ENCODE peak calls at places on chromosomes 3 and 15, in seven cellular contexts. C is central memory CD4-positive, alpha-beta T cell; F is HS-5; U is NCI-H774; M is brain microvascular endothelial cell; S is AG20443; Q is anterior cingulate cortex. E is an unnamed sample.

GRCh38 chr15:86830304-86830703 is 750.6 kb downstream of the AGBL1 start:
- DNase-seq in C (no peak), F (no peak), U (no peak), M (no peak), S (no peak), Q (no peak), E (no peak)

GRCh38 chr15:101168463-101168824 is 83.4 kb downstream of the CHSY1 start:
- DNase-seq in C (no peak), F (no peak), U (no peak), M (no peak), S (no peak), Q (no peak), E (no peak)

GRCh38 chr3:24829011-24829581 is 334.4 kb upstream of the THRB start:
- DNase-seq in C (no peak), F (no peak), U (no peak), M (no peak), S (peak), Q (peak), E (no peak)

GRCh38 chr3:132606085-132606484 is 9.0 kb downstream of the ACKR4 start:
- DNase-seq in C (no peak), F (no peak), U (no peak), M (peak), S (peak), Q (no peak), E (no peak)

GRCh38 chr3:66256806-66257205 is 36.0 kb downstream of the SLC25A26 start:
- DNase-seq in C (no peak), F (no peak), U (no peak), M (no peak), S (no peak), Q (no peak), E (no peak)

GRCh38 chr3:121411554-121411953 is 134.2 kb downstream of the POLQ start:
- DNase-seq in C (no peak), F (peak), U (no peak), M (no peak), S (no peak), Q (no peak), E (no peak)

GRCh38 chr3:159069076-159069475 is 267.2 kb downstream of the MFSD1 start:
- DNase-seq in C (no peak), F (no peak), U (no peak), M (no peak), S (no peak), Q (peak), E (no peak)

GRCh38 chr15:29638781-29639180 is 183.5 kb downstream of the TJP1 start:
- DNase-seq in C (no peak), F (no peak), U (no peak), M (peak), S (no peak), Q (no peak), E (no peak)

GRCh38 chr15:59668571-59668970 is 11.3 kb upstream of the GTF2A2 start:
- DNase-seq in C (no peak), F (no peak), U (no peak), M (no peak), S (no peak), Q (no peak), E (no peak)

GRCh38 chr3:72692959-72693518 is 155.2 kb downstream of the SHQ1 start:
- DNase-seq in C (no peak), F (no peak), U (no peak), M (no peak), S (no peak), Q (no peak), E (no peak)

GRCh38 chr3:94412966-94413720 is 350.3 kb downstream of the NSUN3 start:
- DNase-seq in C (no peak), F (no peak), U (no peak), M (no peak), S (no peak), Q (no peak), E (no peak)

GRCh38 chr3:27220166-27220565 is 149.0 kb downstream of the NEK10 start:
- DNase-seq in C (no peak), F (no peak), U (no peak), M (no peak), S (no peak), Q (no peak), E (no peak)

GRCh38 chr3:32420138-32420981 is 28.7 kb downstream of the CMTM7 start:
- DNase-seq in C (no peak), F (no peak), U (no peak), M (peak), S (no peak), Q (no peak), E (no peak)

GRCh38 chr3:150104564-150104963 is 133.9 kb upstream of the PFN2 start:
- DNase-seq in C (no peak), F (no peak), U (no peak), M (no peak), S (no peak), Q (no peak), E (no peak)

GRCh38 chr3:138862924-138863775 is 28.4 kb upstream of the PIK3CB start:
- DNase-seq in C (no peak), F (peak), U (peak), M (peak), S (peak), Q (no peak), E (no peak)

GRCh38 chr3:16059700-16060357 is 114.7 kb upstream of the GALNT15 start:
- DNase-seq in C (no peak), F (no peak), U (no peak), M (peak), S (no peak), Q (no peak), E (no peak)

GRCh38 chr15:85282504-85283115 is 97.8 kb upstream of the AKAP13 start:
- DNase-seq in C (no peak), F (peak), U (no peak), M (peak), S (peak), Q (no peak), E (no peak)

GRCh38 chr3:67947808-67948508 is 293.5 kb upstream of the SUCLG2 start:
- DNase-seq in C (peak), F (no peak), U (peak), M (no peak), S (no peak), Q (no peak), E (peak)

GRCh38 chr3:53102601-53103147 is 27.6 kb downstream of the RFT1 start:
- DNase-seq in C (no peak), F (no peak), U (no peak), M (no peak), S (peak), Q (no peak), E (peak)

GRCh38 chr15:74773731-74774252 is 8.1 kb upstream of the CSK start:
- DNase-seq in C (no peak), F (no peak), U (peak), M (no peak), S (peak), Q (no peak), E (no peak)

GRCh38 chr3:10521772-10522441 is 16.5 kb upstream of the ATP2B2 start:
- DNase-seq in C (no peak), F (no peak), U (no peak), M (no peak), S (no peak), Q (no peak), E (no peak)

GRCh38 chr15:90184786-90185704 is 16.1 kb upstream of the SEMA4B start:
- DNase-seq in C (peak), F (no peak), U (peak), M (no peak), S (peak), Q (peak), E (peak)

GRCh38 chr15:67967871-67968423 is 86.2 kb upstream of the PIAS1 start:
- DNase-seq in C (no peak), F (no peak), U (peak), M (peak), S (peak), Q (peak), E (peak)

GRCh38 chr3:127004641-127005397 is 21.9 kb downstream of the PLXNA1 start:
- DNase-seq in C (no peak), F (no peak), U (no peak), M (no peak), S (no peak), Q (no peak), E (no peak)

GRCh38 chr3:152969557-152970300 is 134.8 kb downstream of the P2RY1 start:
- DNase-seq in C (no peak), F (peak), U (no peak), M (peak), S (peak), Q (no peak), E (no peak)

GRCh38 chr15:74376825-74377581 is 9.6 kb upstream of the CYP11A1 start:
- DNase-seq in C (no peak), F (no peak), U (no peak), M (no peak), S (no peak), Q (no peak), E (no peak)

GRCh38 chr15:76972420-76973361 is 22.2 kb upstream of the PSTPIP1 start:
- DNase-seq in C (no peak), F (no peak), U (no peak), M (peak), S (peak), Q (no peak), E (no peak)

GRCh38 chr3:33007776-33008175 is 56.3 kb downstream of the CCR4 start:
- DNase-seq in C (peak), F (no peak), U (no peak), M (no peak), S (no peak), Q (no peak), E (peak)

GRCh38 chr15:72398189-72398588 is at the start of gene TMEM202:
- DNase-seq in C (no peak), F (no peak), U (no peak), M (no peak), S (no peak), Q (no peak), E (no peak)

GRCh38 chr3:36919439-36920160 is 25.3 kb downstream of the TRANK1 start:
- DNase-seq in C (no peak), F (no peak), U (no peak), M (no peak), S (no peak), Q (no peak), E (no peak)

GRCh38 chr3:171059978-171060377 is 33.5 kb upstream of the SLC2A2 start:
- DNase-seq in C (no peak), F (no peak), U (no peak), M (no peak), S (no peak), Q (no peak), E (no peak)

GRCh38 chr3:24493951-24494615 is 567 bp downstream of the THRB start:
- DNase-seq in C (no peak), F (no peak), U (no peak), M (no peak), S (peak), Q (peak), E (no peak)